ENCODE peak calls at places on chromosomes 4 and X, in eight cellular contexts. K, C, V, A, H, E, T and I are unnamed samples.
A peak's percentile ranks its signal among the peaks of the same experiment; 100 is the strongest.

GRCh38 chr4:7411491-7411890 is 23.2 kb downstream of the PSAPL1 start:
- DNase-seq in K (no peak), C (no peak), V (peak; percentile 21), A (no peak), H (no peak), E (no peak), T (peak; percentile 2), I (no peak)

GRCh38 chr4:110614173-110614948 is 8.5 kb downstream of the PITX2 start:
- DNase-seq in K (no peak), C (no peak), V (no peak), A (no peak), H (no peak), E (no peak), T (no peak), I (no peak)

GRCh38 chrX:76109654-76110053 is 63.2 kb upstream of the PBDC1 start:
- DNase-seq in K (no peak), C (no peak), V (no peak), A (no peak), H (no peak), E (no peak), T (no peak), I (no peak)

GRCh38 chrX:106730385-106730784 is 3.9 kb downstream of the RNF128 start:
- DNase-seq in K (no peak), C (no peak), V (no peak), A (no peak), H (no peak), E (no peak), T (no peak), I (no peak)

GRCh38 chrX:109252789-109253188 is 229.1 kb downstream of the GUCY2F start:
- DNase-seq in K (no peak), C (no peak), V (no peak), A (no peak), H (no peak), E (no peak), T (no peak), I (no peak)

GRCh38 chrX:11791090-11791489 is 33.1 kb downstream of the MSL3 start:
- DNase-seq in K (no peak), C (no peak), V (no peak), A (no peak), H (no peak), E (no peak), T (no peak), I (no peak)

GRCh38 chrX:11137543-11138139 is 26.5 kb downstream of the HCCS start:
- DNase-seq in K (no peak), C (no peak), V (no peak), A (peak; percentile 13), H (no peak), E (no peak), T (no peak), I (peak; percentile 37)

GRCh38 chrX:17703201-17703600 is 34.1 kb upstream of the SCML1 start:
- DNase-seq in K (no peak), C (no peak), V (no peak), A (no peak), H (no peak), E (no peak), T (no peak), I (no peak)

GRCh38 chrX:102516314-102516936 is at the start of gene TMSB15A:
- DNase-seq in K (peak; percentile 40), C (peak; percentile 72), V (peak; percentile 79), A (no peak), H (peak; percentile 53), E (no peak), T (peak; percentile 70), I (no peak)

GRCh38 chrX:39063037-39063436 is 261.8 kb downstream of the MID1IP1 start:
- DNase-seq in K (no peak), C (peak; percentile 70), V (no peak), A (no peak), H (no peak), E (no peak), T (no peak), I (peak; percentile 62)

GRCh38 chrX:29824176-29824906 is 391.0 kb upstream of the MAGEB2 start:
- DNase-seq in K (no peak), C (no peak), V (no peak), A (no peak), H (no peak), E (no peak), T (no peak), I (no peak)

GRCh38 chr4:36285784-36286480 is 4.5 kb downstream of the DTHD1 start:
- DNase-seq in K (no peak), C (no peak), V (no peak), A (peak; percentile 15), H (no peak), E (no peak), T (no peak), I (peak; percentile 93)

GRCh38 chr4:3343358-3343757 is 50.5 kb downstream of the RGS12 start:
- DNase-seq in K (no peak), C (no peak), V (no peak), A (no peak), H (no peak), E (no peak), T (no peak), I (no peak)

GRCh38 chrX:106906361-106906760 is 3.2 kb upstream of the RIPPLY1 start:
- DNase-seq in K (no peak), C (no peak), V (no peak), A (no peak), H (no peak), E (no peak), T (no peak), I (no peak)

GRCh38 chr4:11440481-11441181 is 11.9 kb upstream of the HS3ST1 start:
- DNase-seq in K (no peak), C (no peak), V (no peak), A (no peak), H (no peak), E (no peak), T (no peak), I (no peak)

GRCh38 chr4:128812360-128812958 is 3.0 kb downstream of the JADE1 start:
- DNase-seq in K (peak; percentile 37), C (peak; percentile 76), V (peak; percentile 81), A (peak; percentile 19), H (peak; percentile 34), E (no peak), T (peak; percentile 57), I (peak; percentile 74)
- TF ChIP-seq POLR2A in K (no peak), C (no peak), V (no peak), A (no peak), H (no peak), E (peak; percentile 1), T (no peak), I (no peak)

GRCh38 chr4:186832906-186833305 is 109.2 kb upstream of the FAT1 start:
- DNase-seq in K (no peak), C (no peak), V (no peak), A (no peak), H (no peak), E (no peak), T (no peak), I (no peak)

GRCh38 chr4:186829097-186829496 is 105.4 kb upstream of the FAT1 start:
- DNase-seq in K (no peak), C (no peak), V (no peak), A (no peak), H (no peak), E (no peak), T (no peak), I (no peak)

GRCh38 chr4:186829740-186830449 is 106.2 kb upstream of the FAT1 start:
- DNase-seq in K (no peak), C (no peak), V (no peak), A (peak; percentile 82), H (no peak), E (no peak), T (no peak), I (no peak)

GRCh38 chr4:186827542-186827887 is 103.9 kb upstream of the FAT1 start:
- DNase-seq in K (no peak), C (no peak), V (no peak), A (no peak), H (no peak), E (no peak), T (no peak), I (no peak)

DNA sequence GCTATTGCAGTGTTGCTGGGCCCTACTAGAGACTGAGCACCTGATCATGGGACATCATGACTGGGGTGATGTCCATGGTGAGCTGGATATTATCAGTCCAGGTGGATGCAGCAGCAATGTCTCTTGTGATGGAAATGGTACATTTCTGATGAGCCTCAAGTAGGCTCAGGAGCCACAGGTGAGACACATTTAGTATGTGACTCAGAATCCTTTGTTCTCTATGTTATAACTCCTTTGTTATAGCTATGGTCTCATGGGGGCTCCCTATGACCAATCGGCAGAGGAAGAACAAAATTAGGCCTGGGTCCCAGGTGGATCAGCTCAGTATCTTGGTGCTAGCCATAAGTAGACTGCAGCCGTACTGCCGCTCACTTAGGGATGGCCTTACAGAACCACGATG is 107.9 kb upstream of the FAT1 start:
- DNase-seq in K (no peak), C (no peak), V (no peak), A (peak; percentile 57), H (no peak), E (no peak), T (no peak), I (no peak)
- TF ChIP-seq POLR2A in K (no peak), C (no peak), V (no peak), A (no peak), H (no peak), E (no peak), T (no peak), I (no peak)

DNA sequence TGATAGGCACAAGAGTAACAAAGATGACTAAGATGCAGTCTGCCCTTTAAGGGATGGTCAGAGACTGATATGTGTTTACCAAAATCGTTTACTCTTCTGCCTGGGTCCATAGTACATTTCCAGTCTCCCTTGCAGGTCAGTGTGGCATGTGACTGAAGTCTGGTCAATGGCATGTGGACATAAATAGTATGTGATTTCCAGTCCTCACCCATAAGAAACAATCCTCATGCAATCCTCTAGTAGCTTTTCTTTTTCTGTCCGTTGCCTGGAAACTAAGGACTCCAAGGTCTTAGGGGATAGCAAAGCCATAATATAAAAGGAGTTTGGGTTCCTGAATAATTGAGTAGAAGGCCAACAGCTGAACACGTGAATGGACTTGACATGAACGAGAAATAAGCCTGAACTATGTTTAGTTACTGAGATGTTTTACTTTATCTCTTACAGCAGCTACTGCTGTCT is 1.1 kb downstream of the SLC9B2 start:
- DNase-seq in K (no peak), C (no peak), V (no peak), A (peak; percentile 1), H (no peak), E (no peak), T (no peak), I (peak; percentile 22)
- TF ChIP-seq POLR2A in K (no peak), C (no peak), V (no peak), A (no peak), H (no peak), E (no peak), T (no peak), I (no peak)

DNA sequence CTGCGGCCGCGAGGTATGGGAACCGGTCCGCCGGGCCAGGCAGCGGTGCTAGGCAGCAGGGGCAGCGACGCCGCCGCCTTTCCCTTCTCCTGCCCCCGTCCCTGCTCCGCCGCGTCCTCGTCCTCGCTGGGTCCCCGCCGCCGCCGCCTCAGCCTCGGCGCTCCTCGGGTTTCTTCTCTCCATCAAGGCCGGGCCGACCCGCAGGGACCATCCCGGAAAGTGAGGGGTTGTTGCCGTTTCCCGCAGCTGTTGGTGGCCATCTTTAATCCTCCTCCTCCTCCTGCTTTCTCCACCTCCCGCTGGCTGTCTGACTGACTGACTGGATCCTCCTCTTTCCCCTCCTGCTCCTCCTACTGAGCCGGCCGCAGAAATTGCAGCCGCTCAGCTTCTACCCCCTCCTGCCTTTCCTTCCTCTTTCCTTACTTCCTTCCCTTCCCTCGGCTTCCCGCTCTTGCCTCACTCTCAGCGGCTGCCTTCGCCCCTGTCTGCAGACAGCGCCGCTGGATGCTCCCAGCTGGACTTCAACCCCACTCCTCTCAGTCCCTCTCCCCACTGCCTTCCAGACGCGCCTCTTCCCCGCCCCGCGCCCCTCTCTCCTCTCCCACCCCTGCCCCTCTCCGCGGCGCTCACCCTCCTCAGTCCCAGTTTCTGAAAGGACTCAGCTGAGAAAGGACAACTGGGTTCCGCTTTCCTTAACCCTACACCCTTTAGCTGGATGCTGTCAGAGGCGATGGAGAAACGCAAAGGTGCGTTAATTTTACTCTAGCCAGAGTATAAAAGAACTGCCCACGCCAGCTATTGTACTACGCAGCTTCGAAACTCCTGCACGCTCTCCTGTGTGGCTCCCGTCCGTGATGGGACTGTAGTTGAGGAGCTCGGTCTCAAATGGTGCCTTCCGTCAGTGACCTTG is at the start of gene WDFY3:
- DNase-seq in K (peak; percentile 68), C (peak; percentile 91), V (peak; percentile 94), A (peak; percentile 71), H (peak; percentile 82), E (peak; percentile 51), T (peak; percentile 81), I (peak; percentile 89)
- TF ChIP-seq POLR2A in K (peak; percentile 76), C (peak; percentile 9), V (peak; percentile 45), A (peak; percentile 43), H (peak; percentile 71), E (peak; percentile 79), T (peak; percentile 58), I (peak; percentile 27)